ENCODE peak calls at places on chromosomes 13 and 19, in seven cellular contexts. B, H, P, M, E, Y and I are unnamed samples. For H3K4me1, the result is how much of the 10 kb centered on the place peaks cover.

GRCh38 chr13:113901231-113901630 is 37.4 kb upstream of the GAS6 start:
- DNase-seq in M (no peak), P (no peak), B (no peak), E (peak), H (peak), Y (peak), I (no peak)

GRCh38 chr13:20363604-20364003 is 131.5 kb upstream of the GJB6 start:
- DNase-seq in P (no peak), H (no peak), E (no peak), M (no peak), Y (peak), B (no peak), I (no peak)

GRCh38 chr19:33736787-33737186 is 59.9 kb upstream of the KCTD15 start:
- DNase-seq in Y (no peak), P (no peak), H (no peak), B (no peak), E (no peak), M (no peak), I (no peak)

GRCh38 chr13:30734434-30734833 is 909 bp upstream of the ALOX5AP start:
- DNase-seq in Y (peak), M (no peak), P (no peak), B (no peak), E (no peak), H (no peak), I (no peak)

GRCh38 chr13:92362717-92363116 is 863.9 kb upstream of the GPC6 start:
- DNase-seq in H (no peak), B (no peak), E (no peak), P (no peak), M (no peak), Y (peak), I (no peak)

GRCh38 chr19:31781542-31781941 is 432.3 kb upstream of the TSHZ3 start:
- DNase-seq in H (no peak), P (no peak), B (no peak), M (no peak), E (no peak), Y (no peak), I (no peak)

GRCh38 chr19:54388001-54388802 is 23.5 kb upstream of the LAIR1 start:
- DNase-seq in E (no peak), H (no peak), Y (no peak), M (peak), P (no peak), B (no peak), I (peak)

GRCh38 chr13:52128714-52129700 is at the start of gene NEK5:
- DNase-seq in B (no peak), E (no peak), H (peak), P (peak), Y (peak), M (peak), I (peak)

GRCh38 chr13:38849316-38849715 is 141.3 kb downstream of the STOML3 start:
- DNase-seq in H (no peak), P (no peak), Y (no peak), E (no peak), M (no peak), B (no peak), I (no peak)

GRCh38 chr19:2084993-2085720 is 11.0 kb downstream of the MOB3A start:
- DNase-seq in M (peak), P (no peak), Y (peak), B (no peak), H (peak), E (peak), I (peak)

GRCh38 chr19:38666662-38667448 is 19.4 kb downstream of the ACTN4 start:
- DNase-seq in E (peak), B (no peak), M (no peak), Y (peak), P (no peak), H (no peak), I (no peak)

GRCh38 chr13:43953370-43953769 is 73.7 kb downstream of the LACC1 start:
- DNase-seq in H (no peak), B (no peak), M (no peak), E (peak), Y (no peak), P (no peak), I (no peak)

GRCh38 chr19:39083983-39084731 is at the start of gene ACP7:
- DNase-seq in M (no peak), E (no peak), B (no peak), H (no peak), Y (no peak), P (no peak), I (peak)

GRCh38 chr19:13234518-13234917 is 84.3 kb downstream of the IER2 start:
- DNase-seq in B (no peak), M (peak), Y (no peak), E (no peak), P (no peak), H (no peak), I (no peak)

GRCh38 chr13:68727788-68728187 is 1379.8 kb upstream of the ATXN8OS start:
- DNase-seq in H (no peak), Y (no peak), E (no peak), M (no peak), P (no peak), B (no peak), I (no peak)

GRCh38 chr13:108033800-108034707 is 181.3 kb downstream of the LIG4 start:
- DNase-seq in Y (no peak), H (no peak), B (no peak), M (no peak), P (no peak), E (no peak), I (no peak)

GRCh38 chr19:1473424-1473851 is 5.6 kb downstream of the C19orf25 start:
- DNase-seq in B (no peak), M (no peak), P (no peak), H (no peak), E (no peak), Y (no peak), I (no peak)

GRCh38 chr19:49585023-49585422 is 3.9 kb downstream of the PRRG2 start:
- DNase-seq in P (no peak), H (no peak), E (no peak), B (no peak), Y (no peak), M (no peak), I (no peak)

GRCh38 chr13:50529154-50529882 is 314.2 kb downstream of the DLEU7 start:
- DNase-seq in M (peak), P (peak), Y (peak), E (peak), B (peak), H (peak), I (peak)

GRCh38 chr13:98216135-98216565 is 39.1 kb upstream of the RNF113B start:
- DNase-seq in B (no peak), H (no peak), E (no peak), Y (peak), P (peak), M (peak), I (no peak)

GRCh38 chr19:52786078-52786463 is 520 bp downstream of the ZNF600 start:
- DNase-seq in E (no peak), B (no peak), P (peak), Y (no peak), M (no peak), H (no peak), I (no peak)

GRCh38 chr19:10521461-10522216 is 4.4 kb upstream of the S1PR5 start:
- DNase-seq in B (no peak), M (no peak), H (no peak), Y (no peak), E (no peak), P (no peak), I (no peak)

GRCh38 chr13:108342369-108343289 is 73.1 kb downstream of the TNFSF13B start:
- DNase-seq in M (peak), Y (peak), B (no peak), H (no peak), E (no peak), P (no peak), I (no peak)

GRCh38 chr19:1806184-1807029 is 5.7 kb downstream of the ATP8B3 start:
- DNase-seq in M (no peak), E (no peak), B (no peak), Y (no peak), P (no peak), H (no peak), I (no peak)

GRCh38 chr13:111115841-111116500 is 861 bp downstream of the ARHGEF7 start:
- DNase-seq in M (peak), P (peak), H (no peak), B (no peak), E (no peak), Y (peak), I (no peak)
- H3K27ac ChIP-seq in M (peak), P (peak), H (peak), B (peak), E (peak), Y (peak), I (no peak)

DNA sequence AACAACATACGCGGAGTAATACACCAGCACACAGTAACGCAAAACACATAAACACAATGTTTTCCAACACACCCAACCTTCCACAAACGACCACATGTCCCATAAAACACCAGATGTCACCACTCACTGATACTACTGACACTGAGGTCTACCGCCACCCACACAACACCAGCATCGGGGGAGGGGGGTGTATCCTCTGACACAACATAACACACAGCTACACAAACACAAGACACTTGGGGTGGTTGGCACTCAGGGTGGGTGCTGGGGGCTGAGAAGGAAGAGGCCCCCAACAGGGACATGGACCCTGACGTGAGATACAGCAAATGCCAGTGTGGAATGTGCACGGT is 1.5 kb upstream of the KCNN4 start:
- DNase-seq in Y (no peak), E (no peak), M (no peak), B (no peak), P (no peak), H (no peak), I (no peak)
- H3K4me1 ChIP-seq in Y (under half), E (under half), M (under half), B (under half), P (under half), H (half or more), I (half or more)

DNA sequence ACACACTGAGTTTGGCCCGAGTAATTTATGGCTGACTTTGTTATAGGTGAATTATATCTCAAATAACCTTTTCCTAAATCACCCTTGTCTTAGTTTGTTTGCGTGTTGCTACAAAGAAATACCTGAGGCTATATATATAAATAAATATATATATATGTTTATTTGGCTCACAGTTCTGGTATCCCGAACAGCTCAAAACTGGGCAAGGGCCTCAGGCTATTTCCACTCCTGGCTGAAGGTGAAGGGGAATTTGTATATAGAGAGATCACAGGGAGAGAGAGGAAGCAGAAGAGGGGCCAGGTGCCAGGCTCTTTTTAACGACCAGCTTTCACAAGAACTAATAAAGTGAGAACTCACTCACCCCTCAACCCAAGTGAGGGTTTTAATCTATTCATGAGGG is 159.9 kb upstream of the STARD13 start:
- DNase-seq in P (no peak), H (no peak), Y (no peak), M (no peak), B (no peak), E (no peak), I (no peak)
- H3K27ac ChIP-seq in P (no peak), H (no peak), Y (no peak), M (no peak), B (no peak), E (no peak), I (no peak)

GRCh38 chr19:46727757-46728156 is 10.8 kb upstream of the PRKD2 start:
- DNase-seq in E (no peak), Y (no peak), H (no peak), M (no peak), B (no peak), P (no peak), I (no peak)

GRCh38 chr19:46725859-46726393 is 9.0 kb upstream of the PRKD2 start:
- DNase-seq in B (no peak), E (no peak), H (no peak), P (no peak), M (no peak), Y (no peak), I (no peak)

GRCh38 chr19:46725036-46725820 is 8.3 kb upstream of the PRKD2 start:
- DNase-seq in Y (no peak), H (no peak), E (no peak), P (no peak), M (no peak), B (no peak), I (no peak)

GRCh38 chr19:46727036-46727501 is 10.2 kb upstream of the PRKD2 start:
- DNase-seq in P (peak), E (no peak), H (no peak), Y (no peak), M (no peak), B (no peak), I (no peak)

DNA sequence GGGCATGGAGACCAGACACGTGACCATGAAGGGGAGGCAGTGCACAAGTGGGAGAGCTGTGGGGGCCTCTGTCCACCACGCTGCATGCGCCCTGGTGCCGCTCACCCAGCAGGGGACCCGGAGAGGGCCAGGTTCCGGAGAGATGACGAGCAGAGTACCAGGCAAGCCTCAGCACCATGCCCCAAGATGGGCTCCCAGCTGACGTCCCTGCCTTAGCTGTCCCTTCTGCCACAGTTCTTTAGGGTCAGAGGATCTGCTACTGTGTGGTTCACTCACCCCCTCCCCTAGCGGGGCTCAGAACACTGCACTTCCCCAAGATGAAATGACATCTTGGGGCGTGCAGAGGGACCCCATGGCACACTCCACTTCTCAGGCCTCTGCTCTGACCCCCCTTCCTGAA is 9.6 kb upstream of the PRKD2 start:
- DNase-seq in B (no peak), H (no peak), E (no peak), P (no peak), M (no peak), Y (no peak), I (peak)
- H3K4me1 ChIP-seq in B (under half), H (under half), E (under half), P (under half), M (under half), Y (under half), I (half or more)

GRCh38 chr13:110402301-110403069 is 95.4 kb downstream of the COL4A2 start:
- DNase-seq in E (peak), B (no peak), M (no peak), H (no peak), Y (no peak), P (no peak), I (no peak)
- H3K27ac ChIP-seq in E (peak), B (peak), M (no peak), H (no peak), Y (peak), P (no peak), I (peak)

GRCh38 chr13:110713642-110713952 is at the start of gene ING1:
- DNase-seq in B (no peak), E (no peak), H (no peak), M (no peak), P (no peak), Y (no peak), I (no peak)

GRCh38 chr13:110713981-110714797 is 689 bp downstream of the ING1 start:
- DNase-seq in H (no peak), M (peak), P (peak), Y (no peak), E (peak), B (no peak), I (peak)

GRCh38 chr13:110715395-110716234 is 2.1 kb downstream of the ING1 start:
- DNase-seq in Y (peak), M (peak), H (peak), E (peak), B (peak), P (peak), I (peak)

GRCh38 chr13:110716235-110716505 is 2.7 kb downstream of the ING1 start:
- DNase-seq in P (no peak), H (no peak), Y (no peak), M (peak), E (no peak), B (no peak), I (peak)

GRCh38 chr13:110714798-110715394 is 1.4 kb downstream of the ING1 start:
- DNase-seq in H (peak), E (peak), M (peak), P (peak), B (no peak), Y (no peak), I (peak)
- H3K4me1 ChIP-seq in H (under half), E (under half), M (under half), P (under half), B (under half), Y (under half), I (under half)

GRCh38 chr13:106098778-106099177 is 436.7 kb downstream of the EFNB2 start:
- DNase-seq in B (no peak), H (no peak), Y (no peak), P (no peak), E (no peak), M (no peak), I (no peak)
- H3K27ac ChIP-seq in B (no peak), H (no peak), Y (no peak), P (no peak), E (no peak), M (no peak), I (no peak)

GRCh38 chr19:5932593-5933262 is 18.7 kb downstream of the CAPS start:
- DNase-seq in H (no peak), Y (no peak), M (no peak), E (no peak), P (no peak), B (no peak), I (peak)
- H3K4me1 ChIP-seq in H (under half), Y (under half), M (under half), E (under half), P (under half), B (under half), I (under half)

GRCh38 chr19:36574762-36575161 is 1.7 kb upstream of the ZNF529 start:
- DNase-seq in Y (no peak), E (no peak), M (no peak), P (no peak), H (no peak), B (no peak), I (no peak)
- H3K27ac ChIP-seq in Y (no peak), E (no peak), M (no peak), P (no peak), H (no peak), B (no peak), I (no peak)